ENCODE peak calls at places on chromosomes 5 and 9, in eight cellular contexts. H, W, V, Q, Z, D, P and E are unnamed samples.

GRCh38 chr5:172003750-172004149 is 2.7 kb downstream of the FBXW11 start:
- DNase-seq in H (no peak), W (no peak), V (no peak), Q (peak), Z (no peak), D (no peak), P (no peak), E (peak)

GRCh38 chr5:67115238-67115637 is 81.4 kb downstream of the CD180 start:
- DNase-seq in H (no peak), W (no peak), V (no peak), Q (no peak), Z (no peak), D (no peak), P (no peak), E (peak)

GRCh38 chr9:129513282-129513681 is 107.6 kb downstream of the C9orf50 start:
- DNase-seq in H (no peak), W (peak), V (no peak), Q (no peak), Z (no peak), D (no peak), P (no peak), E (no peak)

GRCh38 chr5:52077941-52078825 is 694.9 kb downstream of the ISL1 start:
- DNase-seq in H (no peak), W (no peak), V (no peak), Q (no peak), Z (no peak), D (no peak), P (no peak), E (no peak)

GRCh38 chr9:112719292-112719691 is 1.4 kb upstream of the INIP start:
- DNase-seq in H (no peak), W (no peak), V (no peak), Q (peak), Z (no peak), D (no peak), P (peak), E (no peak)

GRCh38 chr5:146794326-146795029 is 84.1 kb downstream of the PPP2R2B start:
- DNase-seq in H (no peak), W (no peak), V (no peak), Q (no peak), Z (no peak), D (no peak), P (no peak), E (no peak)

GRCh38 chr5:137706841-137707240 is 29.0 kb downstream of the KLHL3 start:
- DNase-seq in H (no peak), W (no peak), V (no peak), Q (peak), Z (no peak), D (no peak), P (peak), E (no peak)

GRCh38 chr5:57680686-57681085 is 198.1 kb upstream of the ACTBL2 start:
- DNase-seq in H (no peak), W (no peak), V (no peak), Q (no peak), Z (no peak), D (no peak), P (no peak), E (no peak)

GRCh38 chr9:93642961-93643360 is 66.6 kb downstream of the PHF2 start:
- DNase-seq in H (no peak), W (no peak), V (no peak), Q (peak), Z (no peak), D (no peak), P (peak), E (no peak)

GRCh38 chr9:93041108-93041802 is 17.2 kb upstream of the SUSD3 start:
- DNase-seq in H (no peak), W (peak), V (no peak), Q (no peak), Z (no peak), D (no peak), P (peak), E (no peak)

GRCh38 chr5:10975915-10976314 is 214.9 kb upstream of the DAP start:
- DNase-seq in H (no peak), W (no peak), V (no peak), Q (no peak), Z (no peak), D (no peak), P (no peak), E (no peak)

GRCh38 chr9:23541976-23542375 is 284.1 kb downstream of the ELAVL2 start:
- DNase-seq in H (no peak), W (no peak), V (no peak), Q (no peak), Z (no peak), D (no peak), P (no peak), E (no peak)

GRCh38 chr9:117218951-117219350 is 195.9 kb downstream of the ASTN2 start:
- DNase-seq in H (no peak), W (no peak), V (no peak), Q (no peak), Z (no peak), D (no peak), P (no peak), E (no peak)

GRCh38 chr9:106772523-106773290 is 90.3 kb upstream of the ZNF462 start:
- DNase-seq in H (no peak), W (no peak), V (no peak), Q (peak), Z (no peak), D (no peak), P (peak), E (no peak)

GRCh38 chr5:87949665-87950640 is 318.7 kb downstream of the TMEM161B start:
- DNase-seq in H (no peak), W (no peak), V (no peak), Q (no peak), Z (no peak), D (no peak), P (no peak), E (no peak)

GRCh38 chr5:119435436-119436132 is 16.7 kb upstream of the HSD17B4 start:
- DNase-seq in H (peak), W (peak), V (no peak), Q (peak), Z (peak), D (peak), P (peak), E (no peak)

GRCh38 chr5:148831590-148832565 is 5.5 kb downstream of the ADRB2 start:
- DNase-seq in H (no peak), W (no peak), V (no peak), Q (no peak), Z (no peak), D (no peak), P (no peak), E (no peak)
- H3K4me3 ChIP-seq in H (no peak), W (no peak), V (no peak), Q (no peak), Z (no peak), D (peak), P (no peak), E (peak)

DNA sequence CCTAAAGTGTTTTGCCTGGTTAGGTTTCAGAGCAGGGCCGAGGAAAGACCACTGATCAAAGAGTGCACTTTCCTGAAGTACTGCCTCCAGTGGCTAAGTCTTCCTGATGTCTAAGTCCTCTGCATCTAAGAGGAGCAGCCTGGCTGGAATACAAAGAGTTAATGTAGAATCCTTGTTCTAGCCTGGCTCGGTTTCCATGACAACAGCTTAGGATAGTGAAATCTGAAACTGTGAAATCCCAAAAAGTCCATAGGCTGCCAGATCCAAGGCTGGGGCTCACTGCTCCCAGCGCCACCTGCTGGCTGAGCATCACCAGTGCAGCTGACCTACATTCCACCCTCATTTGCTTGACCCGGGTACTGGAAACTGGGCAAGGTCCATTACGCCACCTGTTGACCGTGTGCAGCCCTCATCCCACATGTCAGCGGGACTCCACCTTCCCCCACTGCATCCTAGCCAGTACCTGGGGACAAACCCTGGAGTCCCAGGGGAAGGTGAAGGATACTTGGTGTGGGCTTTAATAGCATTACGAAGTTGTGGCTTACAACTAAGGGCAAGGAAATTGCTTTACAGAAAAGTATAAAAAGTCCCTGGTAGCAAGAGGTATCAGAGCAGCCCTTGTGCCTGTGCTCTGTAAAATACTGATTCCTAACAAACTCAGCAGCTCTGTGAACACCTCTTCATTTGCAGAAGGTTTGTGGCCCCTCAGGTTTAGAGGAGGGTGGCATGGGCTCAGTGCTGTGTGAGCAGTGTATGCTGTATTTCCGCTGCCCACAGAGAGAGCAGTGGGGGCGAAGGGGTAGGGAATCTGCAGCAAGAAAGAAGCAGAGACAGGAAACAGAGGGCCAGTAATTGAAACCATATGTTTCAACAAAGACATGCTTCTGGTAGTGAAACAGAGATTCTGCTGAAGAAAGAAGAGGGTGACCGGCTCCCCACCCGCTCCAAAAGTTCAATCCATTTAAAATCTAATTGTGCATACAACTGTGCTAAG is 36.0 kb downstream of the PCDHGC5 start:
- DNase-seq in H (peak), W (peak), V (peak), Q (peak), Z (peak), D (peak), P (peak), E (peak)
- TF ChIP-seq CTCF in H (peak), W (peak), V (peak), Q (no peak), Z (peak), D (peak), P (peak), E (peak)

GRCh38 chr9:123336959-123337358 is 19.0 kb upstream of the CRB2 start:
- DNase-seq in H (no peak), W (no peak), V (no peak), Q (no peak), Z (no peak), D (no peak), P (no peak), E (no peak)

GRCh38 chr9:123334639-123335038 is 21.4 kb upstream of the CRB2 start:
- DNase-seq in H (no peak), W (no peak), V (no peak), Q (no peak), Z (no peak), D (no peak), P (no peak), E (no peak)

GRCh38 chr9:123335986-123336329 is 20.0 kb upstream of the CRB2 start:
- DNase-seq in H (no peak), W (no peak), V (no peak), Q (no peak), Z (no peak), D (no peak), P (no peak), E (no peak)

GRCh38 chr9:123336455-123336854 is 19.5 kb upstream of the CRB2 start:
- DNase-seq in H (no peak), W (no peak), V (no peak), Q (no peak), Z (no peak), D (no peak), P (no peak), E (no peak)

GRCh38 chr9:123335227-123335985 is 20.6 kb upstream of the CRB2 start:
- DNase-seq in H (no peak), W (no peak), V (no peak), Q (peak), Z (no peak), D (no peak), P (peak), E (no peak)
- H3K4me3 ChIP-seq in H (no peak), W (no peak), V (no peak), Q (no peak), Z (no peak), D (no peak), P (no peak), E (no peak)

GRCh38 chr9:123365287-123365880 is 9.4 kb downstream of the CRB2 start:
- DNase-seq in H (no peak), W (peak), V (no peak), Q (no peak), Z (no peak), D (no peak), P (no peak), E (no peak)
- TF ChIP-seq CTCF in H (no peak), W (no peak), V (no peak), Q (peak), Z (no peak), D (no peak), P (peak), E (no peak)